ENCODE peak calls at places on chromosomes 3 and 15, in four cellular contexts. A is NCI-H1092 treated with DMSO at 0.1 percent for 48 hours, X is sigmoid colon, H is H9. D is an unnamed sample.

GRCh38 chr3:71189480-71189879 is 394.0 kb downstream of the FOXP1 start:
- DNase-seq in A (no peak), X (no peak), H (no peak), D (peak; percentile 31)

GRCh38 chr3:53823956-53824320 is 22.3 kb downstream of the CHDH start:
- DNase-seq in X (no peak), A (no peak), H (no peak), D (no peak)

GRCh38 chr3:21405671-21406667 is 345.0 kb downstream of the ZNF385D start:
- DNase-seq in X (peak; percentile 40), A (no peak), H (peak; percentile 23), D (no peak)

GRCh38 chr3:63413523-63413922 is 135.4 kb downstream of the SYNPR start:
- DNase-seq in A (no peak), X (no peak), H (no peak), D (no peak)

GRCh38 chr3:66363133-66363532 is 137.7 kb downstream of the LRIG1 start:
- DNase-seq in X (no peak), A (no peak), H (no peak), D (peak; percentile 32)

GRCh38 chr3:44272191-44272590 is 30.5 kb downstream of the TOPAZ1 start:
- DNase-seq in X (no peak), H (no peak), A (no peak), D (no peak)

GRCh38 chr15:40115670-40116093 is 7.0 kb upstream of the BMF start:
- DNase-seq in A (no peak), H (peak; percentile 67), X (no peak), D (no peak)

GRCh38 chr15:42608110-42608531 is 32.7 kb downstream of the STARD9 start:
- DNase-seq in H (no peak), A (no peak), X (no peak), D (peak; percentile 64)

GRCh38 chr3:77420316-77420715 is 380.4 kb downstream of the ROBO2 start:
- DNase-seq in X (no peak), H (no peak), A (peak; percentile 47), D (no peak)

GRCh38 chr15:63299981-63300575 is 22.7 kb downstream of the APH1B start:
- DNase-seq in A (no peak), X (no peak), H (no peak), D (no peak)

GRCh38 chr3:129611812-129612349 is 5.4 kb upstream of the PLXND1 start:
- DNase-seq in H (peak; percentile 88), X (no peak), A (no peak), D (peak; percentile 89)